ENCODE peak calls at places on chromosomes 7 and 10, in five cellular contexts. One of them, this sample, is unnamed.

GRCh38 chr7:22765609-22766008 is 38.6 kb downstream of the IL6 start:
- DNase-seq in body of pancreas: no peak
- DNase-seq in uterus: no peak
- DNase-seq in adrenal gland: no peak
- DNase-seq in A549: no peak
- DNase-seq in this sample: no peak

GRCh38 chr10:29554660-29555059 is 80.1 kb downstream of the SVIL start:
- DNase-seq in body of pancreas: no peak
- DNase-seq in A549: no peak
- DNase-seq in adrenal gland: no peak
- DNase-seq in uterus: no peak
- DNase-seq in this sample: no peak

GRCh38 chr10:6212806-6213205 is 10.1 kb downstream of the PFKFB3 start:
- DNase-seq in uterus: no peak
- DNase-seq in adrenal gland: no peak
- DNase-seq in A549: no peak
- DNase-seq in body of pancreas: no peak
- DNase-seq in this sample: no peak

GRCh38 chr7:105690286-105690915 is 109.1 kb upstream of the EFCAB10 start:
- DNase-seq in body of pancreas: no peak
- DNase-seq in A549: no peak
- DNase-seq in adrenal gland: no peak
- DNase-seq in uterus: no peak
- DNase-seq in this sample: no peak

GRCh38 chr7:117124585-117125220 is 171.4 kb downstream of the ST7 start:
- DNase-seq in A549: peak; percentile 86
- DNase-seq in adrenal gland: peak; percentile 97
- DNase-seq in body of pancreas: peak; percentile 91
- DNase-seq in uterus: peak; percentile 47
- DNase-seq in this sample: peak; percentile 83

GRCh38 chr10:4918236-4918635 is 45.0 kb upstream of the AKR1C1 start:
- DNase-seq in adrenal gland: no peak
- DNase-seq in uterus: no peak
- DNase-seq in body of pancreas: no peak
- DNase-seq in A549: no peak
- DNase-seq in this sample: no peak

GRCh38 chr7:124698964-124699363 is 66.6 kb downstream of the GPR37 start:
- DNase-seq in A549: no peak
- DNase-seq in uterus: no peak
- DNase-seq in body of pancreas: no peak
- DNase-seq in adrenal gland: no peak
- DNase-seq in this sample: no peak

GRCh38 chr7:107982918-107983389 is 20.0 kb downstream of the LAMB1 start:
- DNase-seq in A549: peak; percentile 24
- DNase-seq in uterus: peak; percentile 40
- DNase-seq in body of pancreas: no peak
- DNase-seq in adrenal gland: no peak
- DNase-seq in this sample: no peak

GRCh38 chr10:72935358-72935757 is 19.2 kb downstream of the PLA2G12B start:
- DNase-seq in uterus: no peak
- DNase-seq in body of pancreas: no peak
- DNase-seq in adrenal gland: no peak
- DNase-seq in A549: no peak
- DNase-seq in this sample: no peak

GRCh38 chr7:100435401-100436304 is 644 bp downstream of the PPP1R35 start:
- DNase-seq in A549: peak; percentile 38
- DNase-seq in uterus: peak; percentile 45
- DNase-seq in body of pancreas: peak; percentile 61
- DNase-seq in adrenal gland: peak; percentile 55
- DNase-seq in this sample: peak; percentile 68

GRCh38 chr10:78435484-78436222 is 402.0 kb downstream of the RPS24 start:
- DNase-seq in body of pancreas: no peak
- DNase-seq in adrenal gland: no peak
- DNase-seq in uterus: no peak
- DNase-seq in A549: no peak
- DNase-seq in this sample: no peak

GRCh38 chr10:21084700-21085099 is 187.6 kb upstream of the NEBL start:
- DNase-seq in body of pancreas: no peak
- DNase-seq in adrenal gland: no peak
- DNase-seq in uterus: no peak
- DNase-seq in A549: no peak
- DNase-seq in this sample: no peak

GRCh38 chr10:106992064-106992463 is 172.4 kb downstream of the SORCS1 start:
- DNase-seq in uterus: no peak
- DNase-seq in adrenal gland: no peak
- DNase-seq in body of pancreas: no peak
- DNase-seq in A549: no peak
- DNase-seq in this sample: no peak

GRCh38 chr7:47327698-47328391 is 254.1 kb downstream of the TNS3 start:
- DNase-seq in adrenal gland: peak; percentile 87
- DNase-seq in uterus: peak; percentile 86
- DNase-seq in body of pancreas: peak; percentile 77
- DNase-seq in A549: no peak
- DNase-seq in this sample: peak; percentile 90

GRCh38 chr7:12570148-12570528 is 382 bp upstream of the SCIN start:
- DNase-seq in body of pancreas: peak; percentile 49
- DNase-seq in A549: no peak
- DNase-seq in adrenal gland: no peak
- DNase-seq in uterus: no peak
- DNase-seq in this sample: no peak

GRCh38 chr7:151086802-151087246 is 549 bp downstream of the AGAP3 start:
- DNase-seq in A549: no peak
- DNase-seq in body of pancreas: peak; percentile 55
- DNase-seq in adrenal gland: peak; percentile 52
- DNase-seq in uterus: no peak
- DNase-seq in this sample: no peak

DNA sequence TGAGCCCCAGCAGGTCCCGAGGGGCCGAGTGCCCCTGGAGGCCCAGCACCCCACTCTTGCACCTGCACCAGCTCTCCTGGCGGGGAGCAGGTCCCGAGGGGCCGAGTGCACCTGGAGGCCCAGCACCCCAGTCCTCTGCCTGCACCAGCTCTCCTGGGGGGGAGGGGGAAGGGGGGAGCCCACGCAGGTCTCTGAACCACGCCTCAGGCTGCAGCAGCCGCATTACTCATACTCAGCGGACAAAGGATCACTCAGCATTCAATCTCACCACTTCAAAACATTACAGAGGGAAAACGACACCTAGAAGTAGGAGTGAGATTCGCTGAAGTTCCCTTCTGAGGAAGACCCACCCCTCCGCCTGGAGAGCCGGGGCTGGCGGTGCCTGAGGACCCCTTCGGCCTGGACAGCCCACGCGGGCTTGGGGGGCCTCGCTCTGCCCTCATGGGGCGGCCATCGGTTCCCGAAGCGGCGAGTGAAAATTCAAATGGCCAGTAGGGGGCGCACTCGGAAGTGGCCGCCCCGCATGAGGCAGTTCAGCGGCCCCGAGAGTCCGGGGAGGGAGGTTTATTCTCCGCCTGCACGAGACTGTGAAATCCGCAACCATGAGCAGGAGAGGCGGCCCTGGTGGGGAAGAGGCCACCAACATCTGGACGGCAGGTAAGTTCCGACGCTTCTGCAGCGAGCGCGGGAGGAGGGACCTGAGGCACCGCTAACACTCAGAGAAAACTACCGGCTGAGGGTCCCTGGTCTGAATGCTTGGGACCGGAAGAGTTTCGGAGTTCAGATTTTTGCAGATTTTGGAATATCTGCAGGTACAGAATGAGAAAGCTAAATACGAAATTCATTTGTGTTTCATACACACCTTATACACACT is 1.1 kb upstream of the GPER1 start:
- DNase-seq in adrenal gland: peak; percentile 78
- DNase-seq in A549: peak; percentile 53
- DNase-seq in uterus: peak; percentile 74
- DNase-seq in body of pancreas: peak; percentile 80
- DNase-seq in this sample: peak; percentile 77
- TF ChIP-seq POLR2A in adrenal gland: peak; percentile 27
- TF ChIP-seq POLR2A in A549: no peak
- TF ChIP-seq POLR2A in uterus: no peak
- TF ChIP-seq POLR2A in body of pancreas: no peak
- TF ChIP-seq POLR2A in this sample: no peak

GRCh38 chr7:1503390-1503789 is 799 bp downstream of the INTS1 start:
- DNase-seq in uterus: no peak
- DNase-seq in A549: no peak
- DNase-seq in body of pancreas: no peak
- DNase-seq in adrenal gland: no peak
- DNase-seq in this sample: no peak

GRCh38 chr7:1503816-1504775 is at the start of gene INTS1:
- DNase-seq in A549: peak; percentile 95
- DNase-seq in body of pancreas: peak; percentile 95
- DNase-seq in uterus: peak; percentile 90
- DNase-seq in adrenal gland: peak; percentile 93
- DNase-seq in this sample: peak; percentile 94

GRCh38 chr7:1502845-1503244 is 1.3 kb downstream of the INTS1 start:
- DNase-seq in A549: no peak
- DNase-seq in body of pancreas: no peak
- DNase-seq in uterus: no peak
- DNase-seq in adrenal gland: no peak
- DNase-seq in this sample: no peak

GRCh38 chr7:1508277-1508758 is 4.1 kb upstream of the INTS1 start:
- DNase-seq in body of pancreas: peak; percentile 72
- DNase-seq in A549: no peak
- DNase-seq in adrenal gland: no peak
- DNase-seq in uterus: no peak
- DNase-seq in this sample: no peak

GRCh38 chr7:1505731-1506550 is 1.8 kb upstream of the INTS1 start:
- DNase-seq in adrenal gland: peak; percentile 52
- DNase-seq in body of pancreas: peak; percentile 43
- DNase-seq in uterus: no peak
- DNase-seq in A549: peak; percentile 78
- DNase-seq in this sample: peak; percentile 65
- H3K4me3 ChIP-seq in adrenal gland: no peak overlapping the region
- H3K4me3 ChIP-seq in body of pancreas: no peak overlapping the region
- H3K4me3 ChIP-seq in uterus: no peak overlapping the region
- H3K4me3 ChIP-seq in A549: no peak overlapping the region
- H3K4me3 ChIP-seq in this sample: no peak overlapping the region

GRCh38 chr10:119178371-119179119 is at the start of gene PRDX3:
- DNase-seq in adrenal gland: peak; percentile 95
- DNase-seq in uterus: peak; percentile 92
- DNase-seq in body of pancreas: peak; percentile 96
- DNase-seq in A549: peak; percentile 92
- DNase-seq in this sample: peak; percentile 95
- TF ChIP-seq POLR2A in adrenal gland: peak; percentile 67
- TF ChIP-seq POLR2A in uterus: peak; percentile 60
- TF ChIP-seq POLR2A in body of pancreas: peak; percentile 70
- TF ChIP-seq POLR2A in A549: peak; percentile 92
- TF ChIP-seq POLR2A in this sample: peak; percentile 62

GRCh38 chr7:43377196-43377935 is 205.5 kb upstream of the STK17A start:
- DNase-seq in uterus: no peak
- DNase-seq in A549: no peak
- DNase-seq in body of pancreas: no peak
- DNase-seq in adrenal gland: no peak
- DNase-seq in this sample: no peak

GRCh38 chr7:43384585-43385308 is 198.2 kb upstream of the STK17A start:
- DNase-seq in A549: no peak
- DNase-seq in body of pancreas: no peak
- DNase-seq in uterus: no peak
- DNase-seq in adrenal gland: no peak
- DNase-seq in this sample: no peak

DNA sequence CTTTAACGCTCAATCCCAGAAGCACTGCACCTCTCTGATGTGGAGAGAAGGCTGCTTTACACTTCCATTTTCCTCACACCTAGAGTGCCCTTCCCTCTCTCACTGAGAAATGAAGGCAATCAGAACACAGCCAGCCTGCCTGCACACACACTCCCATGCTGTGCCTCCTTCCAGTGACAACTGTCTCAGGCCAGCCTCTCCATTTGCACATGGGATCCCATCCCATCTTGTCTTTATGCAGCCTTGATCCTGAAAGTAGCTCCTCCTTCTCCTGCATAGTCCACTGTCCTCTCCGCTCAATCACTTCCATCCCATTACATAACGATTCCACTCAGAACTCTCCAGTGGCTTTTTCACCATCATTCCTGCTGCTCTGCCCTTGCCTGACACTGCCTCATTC is 203.7 kb upstream of the STK17A start:
- DNase-seq in A549: no peak
- DNase-seq in adrenal gland: no peak
- DNase-seq in body of pancreas: no peak
- DNase-seq in uterus: no peak
- DNase-seq in this sample: no peak
- H3K4me3 ChIP-seq in A549: no peak overlapping the region
- H3K4me3 ChIP-seq in adrenal gland: no peak overlapping the region
- H3K4me3 ChIP-seq in body of pancreas: no peak overlapping the region
- H3K4me3 ChIP-seq in uterus: no peak overlapping the region
- H3K4me3 ChIP-seq in this sample: no peak overlapping the region

GRCh38 chr7:74523015-74523414 is 69.3 kb downstream of the GTF2IRD1 start:
- DNase-seq in A549: no peak
- DNase-seq in uterus: no peak
- DNase-seq in adrenal gland: no peak
- DNase-seq in body of pancreas: no peak
- DNase-seq in this sample: no peak

GRCh38 chr7:74525140-74525539 is 71.4 kb downstream of the GTF2IRD1 start:
- DNase-seq in uterus: no peak
- DNase-seq in body of pancreas: no peak
- DNase-seq in adrenal gland: no peak
- DNase-seq in A549: no peak
- DNase-seq in this sample: no peak

GRCh38 chr7:74525881-74526280 is 72.2 kb downstream of the GTF2IRD1 start:
- DNase-seq in adrenal gland: no peak
- DNase-seq in uterus: no peak
- DNase-seq in body of pancreas: peak; percentile 88
- DNase-seq in A549: no peak
- DNase-seq in this sample: no peak

GRCh38 chr7:74526780-74527179 is 73.1 kb downstream of the GTF2IRD1 start:
- DNase-seq in uterus: no peak
- DNase-seq in A549: no peak
- DNase-seq in adrenal gland: no peak
- DNase-seq in body of pancreas: no peak
- DNase-seq in this sample: no peak

DNA sequence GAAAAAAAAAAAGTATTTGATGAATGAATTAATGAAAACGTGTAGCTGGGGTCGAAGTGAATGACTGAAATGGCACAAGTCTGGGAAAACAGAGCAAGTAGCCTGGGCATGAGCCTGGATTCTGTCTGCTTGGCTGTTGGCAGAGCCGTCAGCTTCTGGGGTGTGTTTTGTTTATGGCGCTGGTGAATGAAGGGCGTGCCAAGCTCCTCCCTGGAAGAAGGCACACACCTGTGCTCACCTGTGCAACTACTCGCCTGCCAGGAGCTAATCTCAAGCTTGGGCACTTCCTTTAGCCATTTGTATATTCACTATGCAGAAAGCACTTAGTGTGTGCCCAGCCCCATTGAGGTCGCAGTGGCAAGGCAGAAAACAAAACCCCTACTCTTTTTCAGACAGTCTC is 74.1 kb downstream of the GTF2IRD1 start:
- DNase-seq in body of pancreas: peak; percentile 94
- DNase-seq in adrenal gland: no peak
- DNase-seq in A549: no peak
- DNase-seq in uterus: no peak
- DNase-seq in this sample: no peak
- TF ChIP-seq POLR2A in body of pancreas: no peak
- TF ChIP-seq POLR2A in adrenal gland: no peak
- TF ChIP-seq POLR2A in A549: no peak
- TF ChIP-seq POLR2A in uterus: no peak
- TF ChIP-seq POLR2A in this sample: no peak

This sample was measured in heart left ventricle.